ENCODE peak calls at places on chromosomes 7 and 10, in eight cellular contexts. B is CD4-positive, alpha-beta T cell; L is activated CD4-positive, alpha-beta T cell treated with anti-CD3 and anti-CD28 coated beads, Interleukin-2, amount 10 ng/mL, durations not matched to agents 7 days and 5 days; D is fibroblast of lung; O is body of pancreas; Z is WTC11; X is T-helper 17 cell; T is activated naive CD4-positive, alpha-beta T cell treated with anti-CD3 and anti-CD28 coated beads, Interleukin-2, amount 10 ng/mL, durations not matched to agents 7 days and 5 days. F is an unnamed sample.

GRCh38 chr7:107966701-107967100 is 36.3 kb downstream of the LAMB1 start:
- DNase-seq in D (peak; percentile 58), O (no peak), T (no peak), X (no peak), L (no peak), Z (peak; percentile 15), B (no peak), F (no peak)

GRCh38 chr7:146096994-146097393 is 19.6 kb upstream of the CNTNAP2 start:
- DNase-seq in D (no peak), T (no peak), L (no peak), O (no peak), Z (peak; percentile 68), X (no peak), B (no peak), F (no peak)

GRCh38 chr7:151218170-151218569 is 7.9 kb upstream of the H2BK1 start:
- DNase-seq in Z (no peak), T (no peak), O (no peak), L (no peak), B (no peak), X (no peak), D (no peak), F (no peak)

GRCh38 chr7:7103343-7104313 is 78.7 kb upstream of the C1GALT1 start:
- DNase-seq in L (peak; percentile 23), X (no peak), T (no peak), B (no peak), O (peak; percentile 28), Z (no peak), D (peak; percentile 87), F (no peak)

GRCh38 chr7:147547252-147547897 is 1043.2 kb upstream of the C7orf33 start:
- DNase-seq in D (peak; percentile 4), B (no peak), X (no peak), Z (peak; percentile 61), L (peak; percentile 8), T (no peak), O (peak; percentile 46), F (no peak)

GRCh38 chr7:27642271-27642670 is 20.4 kb downstream of the HIBADH start:
- DNase-seq in B (no peak), O (no peak), D (no peak), L (no peak), X (no peak), T (no peak), Z (no peak), F (no peak)

GRCh38 chr10:101838416-101838970 is 5.1 kb downstream of the KCNIP2 start:
- DNase-seq in L (no peak), T (no peak), X (no peak), D (no peak), B (no peak), O (no peak), Z (no peak), F (no peak)

GRCh38 chr10:116995648-116996047 is 9.3 kb downstream of the SHTN1 start:
- DNase-seq in X (no peak), O (no peak), Z (no peak), T (no peak), D (no peak), L (no peak), B (no peak), F (no peak)

GRCh38 chr7:122304604-122304975 is at the start of gene FEZF1:
- DNase-seq in D (no peak), T (no peak), B (no peak), L (no peak), Z (peak; percentile 63), O (peak; percentile 34), X (no peak), F (no peak)

GRCh38 chr7:911791-912480 is 35.6 kb downstream of the GET4 start:
- DNase-seq in D (no peak), O (no peak), B (no peak), X (no peak), L (no peak), Z (no peak), T (no peak), F (no peak)

GRCh38 chr10:87675396-87676376 is 16.0 kb downstream of the PAPSS2 start:
- DNase-seq in T (no peak), D (peak; percentile 52), X (no peak), L (no peak), O (no peak), B (no peak), Z (no peak), F (no peak)

GRCh38 chr10:44425466-44425865 is 40.6 kb upstream of the CXCL12 start:
- DNase-seq in Z (no peak), D (no peak), X (no peak), T (no peak), O (no peak), B (no peak), L (no peak), F (no peak)

GRCh38 chr7:35494407-35494806 is 200.5 kb downstream of the HERPUD2 start:
- DNase-seq in D (no peak), T (no peak), L (no peak), X (no peak), O (no peak), B (no peak), Z (no peak), F (no peak)

GRCh38 chr10:99743841-99744240 is 11.8 kb downstream of the CUTC start:
- DNase-seq in Z (no peak), O (no peak), T (no peak), B (no peak), L (no peak), X (no peak), D (no peak), F (no peak)

GRCh38 chr10:79027147-79028055 is 41.4 kb upstream of the ZMIZ1 start:
- DNase-seq in X (no peak), L (no peak), T (no peak), Z (no peak), O (peak; percentile 34), B (no peak), D (no peak), F (no peak)

GRCh38 chr7:70460066-70460465 is 671.9 kb upstream of the GALNT17 start:
- DNase-seq in B (no peak), O (no peak), T (no peak), Z (no peak), L (no peak), X (no peak), D (no peak), F (no peak)

GRCh38 chr10:103241262-103242011 is 4.2 kb upstream of the RPEL1 start:
- DNase-seq in D (peak; percentile 25), B (no peak), T (peak; percentile 27), Z (no peak), O (peak; percentile 77), L (no peak), X (no peak), F (no peak)